ENCODE peak calls at places on chromosomes 3 and 15, in nine cellular contexts. One of them, this sample, is unnamed.

GRCh38 chr15:87326274-87326673 is 930.3 kb downstream of the NTRK3 start:
- DNase-seq in fibroblast of mammary gland: no peak
- DNase-seq in astrocyte of the spinal cord: peak
- DNase-seq in activated naive CD8-positive, alpha-beta T cell treated with anti-CD3 and anti-CD28 coated beads, Interleukin-2, amount 50 U/mL, for 24 hours: no peak
- DNase-seq in nephron progenitor cell: no peak
- DNase-seq in fibroblast of lung: peak
- DNase-seq in AML-193: no peak
- DNase-seq in stimulated activated CD4-positive, alpha-beta T cell treated with anti-CD3 and anti-CD28 coated beads, Interleukin-2, amount 100 ng/mL, for 48 hours: no peak
- DNase-seq in activated T-cell treated with anti-CD3 and anti-CD28 coated beads, Interleukin-2, amount 50 U/mL, for 72 hours: no peak
- DNase-seq in this sample: no peak

GRCh38 chr3:183534249-183534648 is 21.3 kb downstream of the KLHL6 start:
- DNase-seq in AML-193: no peak
- DNase-seq in fibroblast of lung: peak
- DNase-seq in astrocyte of the spinal cord: peak
- DNase-seq in activated T-cell treated with anti-CD3 and anti-CD28 coated beads, Interleukin-2, amount 50 U/mL, for 72 hours: no peak
- DNase-seq in nephron progenitor cell: no peak
- DNase-seq in fibroblast of mammary gland: peak
- DNase-seq in activated naive CD8-positive, alpha-beta T cell treated with anti-CD3 and anti-CD28 coated beads, Interleukin-2, amount 50 U/mL, for 24 hours: no peak
- DNase-seq in stimulated activated CD4-positive, alpha-beta T cell treated with anti-CD3 and anti-CD28 coated beads, Interleukin-2, amount 100 ng/mL, for 48 hours: no peak
- DNase-seq in this sample: no peak

GRCh38 chr3:129734449-129734848 is 128.0 kb upstream of the PLXND1 start:
- DNase-seq in activated T-cell treated with anti-CD3 and anti-CD28 coated beads, Interleukin-2, amount 50 U/mL, for 72 hours: no peak
- DNase-seq in astrocyte of the spinal cord: no peak
- DNase-seq in nephron progenitor cell: no peak
- DNase-seq in activated naive CD8-positive, alpha-beta T cell treated with anti-CD3 and anti-CD28 coated beads, Interleukin-2, amount 50 U/mL, for 24 hours: no peak
- DNase-seq in stimulated activated CD4-positive, alpha-beta T cell treated with anti-CD3 and anti-CD28 coated beads, Interleukin-2, amount 100 ng/mL, for 48 hours: no peak
- DNase-seq in fibroblast of lung: no peak
- DNase-seq in fibroblast of mammary gland: no peak
- DNase-seq in AML-193: no peak
- DNase-seq in this sample: no peak

GRCh38 chr15:39235084-39235795 is 345.6 kb upstream of the THBS1 start:
- DNase-seq in activated T-cell treated with anti-CD3 and anti-CD28 coated beads, Interleukin-2, amount 50 U/mL, for 72 hours: no peak
- DNase-seq in astrocyte of the spinal cord: no peak
- DNase-seq in nephron progenitor cell: no peak
- DNase-seq in activated naive CD8-positive, alpha-beta T cell treated with anti-CD3 and anti-CD28 coated beads, Interleukin-2, amount 50 U/mL, for 24 hours: no peak
- DNase-seq in fibroblast of mammary gland: peak
- DNase-seq in fibroblast of lung: peak
- DNase-seq in stimulated activated CD4-positive, alpha-beta T cell treated with anti-CD3 and anti-CD28 coated beads, Interleukin-2, amount 100 ng/mL, for 48 hours: no peak
- DNase-seq in AML-193: no peak
- DNase-seq in this sample: no peak

GRCh38 chr3:65627102-65627501 is 411.6 kb downstream of the MAGI1 start:
- DNase-seq in activated naive CD8-positive, alpha-beta T cell treated with anti-CD3 and anti-CD28 coated beads, Interleukin-2, amount 50 U/mL, for 24 hours: no peak
- DNase-seq in fibroblast of mammary gland: peak
- DNase-seq in nephron progenitor cell: no peak
- DNase-seq in activated T-cell treated with anti-CD3 and anti-CD28 coated beads, Interleukin-2, amount 50 U/mL, for 72 hours: no peak
- DNase-seq in stimulated activated CD4-positive, alpha-beta T cell treated with anti-CD3 and anti-CD28 coated beads, Interleukin-2, amount 100 ng/mL, for 48 hours: no peak
- DNase-seq in astrocyte of the spinal cord: no peak
- DNase-seq in AML-193: no peak
- DNase-seq in fibroblast of lung: no peak
- DNase-seq in this sample: no peak

GRCh38 chr15:96324192-96324895 is 6.2 kb upstream of the NR2F2 start:
- DNase-seq in activated T-cell treated with anti-CD3 and anti-CD28 coated beads, Interleukin-2, amount 50 U/mL, for 72 hours: no peak
- DNase-seq in fibroblast of lung: peak
- DNase-seq in activated naive CD8-positive, alpha-beta T cell treated with anti-CD3 and anti-CD28 coated beads, Interleukin-2, amount 50 U/mL, for 24 hours: no peak
- DNase-seq in AML-193: no peak
- DNase-seq in nephron progenitor cell: no peak
- DNase-seq in fibroblast of mammary gland: peak
- DNase-seq in astrocyte of the spinal cord: peak
- DNase-seq in stimulated activated CD4-positive, alpha-beta T cell treated with anti-CD3 and anti-CD28 coated beads, Interleukin-2, amount 100 ng/mL, for 48 hours: no peak
- DNase-seq in this sample: peak

GRCh38 chr3:45915518-45916231 is 27.6 kb upstream of the CXCR6 start:
- DNase-seq in astrocyte of the spinal cord: peak
- DNase-seq in activated naive CD8-positive, alpha-beta T cell treated with anti-CD3 and anti-CD28 coated beads, Interleukin-2, amount 50 U/mL, for 24 hours: peak
- DNase-seq in stimulated activated CD4-positive, alpha-beta T cell treated with anti-CD3 and anti-CD28 coated beads, Interleukin-2, amount 100 ng/mL, for 48 hours: peak
- DNase-seq in fibroblast of lung: peak
- DNase-seq in AML-193: no peak
- DNase-seq in fibroblast of mammary gland: peak
- DNase-seq in activated T-cell treated with anti-CD3 and anti-CD28 coated beads, Interleukin-2, amount 50 U/mL, for 72 hours: peak
- DNase-seq in nephron progenitor cell: no peak
- DNase-seq in this sample: peak

GRCh38 chr3:144586382-144586781 is 614.8 kb downstream of the DIPK2A start:
- DNase-seq in AML-193: peak
- DNase-seq in stimulated activated CD4-positive, alpha-beta T cell treated with anti-CD3 and anti-CD28 coated beads, Interleukin-2, amount 100 ng/mL, for 48 hours: no peak
- DNase-seq in astrocyte of the spinal cord: peak
- DNase-seq in fibroblast of lung: peak
- DNase-seq in activated naive CD8-positive, alpha-beta T cell treated with anti-CD3 and anti-CD28 coated beads, Interleukin-2, amount 50 U/mL, for 24 hours: no peak
- DNase-seq in nephron progenitor cell: no peak
- DNase-seq in activated T-cell treated with anti-CD3 and anti-CD28 coated beads, Interleukin-2, amount 50 U/mL, for 72 hours: no peak
- DNase-seq in fibroblast of mammary gland: peak
- DNase-seq in this sample: no peak

GRCh38 chr15:77870195-77871065 is 207.1 kb downstream of the TBC1D2B start:
- DNase-seq in AML-193: peak
- DNase-seq in activated T-cell treated with anti-CD3 and anti-CD28 coated beads, Interleukin-2, amount 50 U/mL, for 72 hours: peak
- DNase-seq in stimulated activated CD4-positive, alpha-beta T cell treated with anti-CD3 and anti-CD28 coated beads, Interleukin-2, amount 100 ng/mL, for 48 hours: peak
- DNase-seq in astrocyte of the spinal cord: peak
- DNase-seq in fibroblast of lung: peak
- DNase-seq in nephron progenitor cell: peak
- DNase-seq in activated naive CD8-positive, alpha-beta T cell treated with anti-CD3 and anti-CD28 coated beads, Interleukin-2, amount 50 U/mL, for 24 hours: peak
- DNase-seq in fibroblast of mammary gland: peak
- DNase-seq in this sample: peak

GRCh38 chr3:128319741-128320141 is 146.9 kb downstream of the DNAJB8 start:
- DNase-seq in activated naive CD8-positive, alpha-beta T cell treated with anti-CD3 and anti-CD28 coated beads, Interleukin-2, amount 50 U/mL, for 24 hours: no peak
- DNase-seq in nephron progenitor cell: no peak
- DNase-seq in AML-193: no peak
- DNase-seq in astrocyte of the spinal cord: no peak
- DNase-seq in fibroblast of mammary gland: no peak
- DNase-seq in activated T-cell treated with anti-CD3 and anti-CD28 coated beads, Interleukin-2, amount 50 U/mL, for 72 hours: no peak
- DNase-seq in stimulated activated CD4-positive, alpha-beta T cell treated with anti-CD3 and anti-CD28 coated beads, Interleukin-2, amount 100 ng/mL, for 48 hours: no peak
- DNase-seq in fibroblast of lung: no peak
- DNase-seq in this sample: no peak

GRCh38 chr3:187403768-187404270 is 35.6 kb downstream of the RTP4 start:
- DNase-seq in fibroblast of lung: peak
- DNase-seq in activated naive CD8-positive, alpha-beta T cell treated with anti-CD3 and anti-CD28 coated beads, Interleukin-2, amount 50 U/mL, for 24 hours: no peak
- DNase-seq in astrocyte of the spinal cord: peak
- DNase-seq in fibroblast of mammary gland: peak
- DNase-seq in activated T-cell treated with anti-CD3 and anti-CD28 coated beads, Interleukin-2, amount 50 U/mL, for 72 hours: no peak
- DNase-seq in nephron progenitor cell: no peak
- DNase-seq in stimulated activated CD4-positive, alpha-beta T cell treated with anti-CD3 and anti-CD28 coated beads, Interleukin-2, amount 100 ng/mL, for 48 hours: no peak
- DNase-seq in AML-193: no peak
- DNase-seq in this sample: no peak

GRCh38 chr3:174199696-174200095 is 659.4 kb upstream of the NAALADL2 start:
- DNase-seq in fibroblast of mammary gland: no peak
- DNase-seq in astrocyte of the spinal cord: peak
- DNase-seq in activated naive CD8-positive, alpha-beta T cell treated with anti-CD3 and anti-CD28 coated beads, Interleukin-2, amount 50 U/mL, for 24 hours: no peak
- DNase-seq in activated T-cell treated with anti-CD3 and anti-CD28 coated beads, Interleukin-2, amount 50 U/mL, for 72 hours: no peak
- DNase-seq in nephron progenitor cell: no peak
- DNase-seq in stimulated activated CD4-positive, alpha-beta T cell treated with anti-CD3 and anti-CD28 coated beads, Interleukin-2, amount 100 ng/mL, for 48 hours: no peak
- DNase-seq in AML-193: no peak
- DNase-seq in fibroblast of lung: peak
- DNase-seq in this sample: no peak

GRCh38 chr3:138877246-138877645 is 42.5 kb upstream of the PIK3CB start:
- DNase-seq in AML-193: no peak
- DNase-seq in activated naive CD8-positive, alpha-beta T cell treated with anti-CD3 and anti-CD28 coated beads, Interleukin-2, amount 50 U/mL, for 24 hours: no peak
- DNase-seq in activated T-cell treated with anti-CD3 and anti-CD28 coated beads, Interleukin-2, amount 50 U/mL, for 72 hours: no peak
- DNase-seq in astrocyte of the spinal cord: no peak
- DNase-seq in stimulated activated CD4-positive, alpha-beta T cell treated with anti-CD3 and anti-CD28 coated beads, Interleukin-2, amount 100 ng/mL, for 48 hours: no peak
- DNase-seq in fibroblast of mammary gland: no peak
- DNase-seq in fibroblast of lung: no peak
- DNase-seq in nephron progenitor cell: no peak
- DNase-seq in this sample: no peak

GRCh38 chr3:105584351-105584790 is 217.7 kb downstream of the ALCAM start:
- DNase-seq in activated naive CD8-positive, alpha-beta T cell treated with anti-CD3 and anti-CD28 coated beads, Interleukin-2, amount 50 U/mL, for 24 hours: no peak
- DNase-seq in fibroblast of mammary gland: no peak
- DNase-seq in nephron progenitor cell: no peak
- DNase-seq in fibroblast of lung: peak
- DNase-seq in astrocyte of the spinal cord: no peak
- DNase-seq in stimulated activated CD4-positive, alpha-beta T cell treated with anti-CD3 and anti-CD28 coated beads, Interleukin-2, amount 100 ng/mL, for 48 hours: no peak
- DNase-seq in AML-193: no peak
- DNase-seq in activated T-cell treated with anti-CD3 and anti-CD28 coated beads, Interleukin-2, amount 50 U/mL, for 72 hours: no peak
- DNase-seq in this sample: no peak

GRCh38 chr3:123960791-123961507 is at the start of gene CCDC14:
- DNase-seq in fibroblast of mammary gland: peak
- DNase-seq in fibroblast of lung: peak
- DNase-seq in activated T-cell treated with anti-CD3 and anti-CD28 coated beads, Interleukin-2, amount 50 U/mL, for 72 hours: peak
- DNase-seq in AML-193: peak
- DNase-seq in activated naive CD8-positive, alpha-beta T cell treated with anti-CD3 and anti-CD28 coated beads, Interleukin-2, amount 50 U/mL, for 24 hours: peak
- DNase-seq in nephron progenitor cell: peak
- DNase-seq in stimulated activated CD4-positive, alpha-beta T cell treated with anti-CD3 and anti-CD28 coated beads, Interleukin-2, amount 100 ng/mL, for 48 hours: peak
- DNase-seq in astrocyte of the spinal cord: peak
- DNase-seq in this sample: peak

GRCh38 chr15:69704229-69704628 is 251.6 kb downstream of the RPLP1 start:
- DNase-seq in fibroblast of lung: peak
- DNase-seq in stimulated activated CD4-positive, alpha-beta T cell treated with anti-CD3 and anti-CD28 coated beads, Interleukin-2, amount 100 ng/mL, for 48 hours: no peak
- DNase-seq in activated naive CD8-positive, alpha-beta T cell treated with anti-CD3 and anti-CD28 coated beads, Interleukin-2, amount 50 U/mL, for 24 hours: no peak
- DNase-seq in activated T-cell treated with anti-CD3 and anti-CD28 coated beads, Interleukin-2, amount 50 U/mL, for 72 hours: no peak
- DNase-seq in astrocyte of the spinal cord: no peak
- DNase-seq in fibroblast of mammary gland: peak
- DNase-seq in nephron progenitor cell: no peak
- DNase-seq in AML-193: no peak
- DNase-seq in this sample: no peak

GRCh38 chr3:64031540-64032533 is 8.5 kb upstream of the PSMD6 start:
- DNase-seq in nephron progenitor cell: no peak
- DNase-seq in stimulated activated CD4-positive, alpha-beta T cell treated with anti-CD3 and anti-CD28 coated beads, Interleukin-2, amount 100 ng/mL, for 48 hours: no peak
- DNase-seq in activated naive CD8-positive, alpha-beta T cell treated with anti-CD3 and anti-CD28 coated beads, Interleukin-2, amount 50 U/mL, for 24 hours: no peak
- DNase-seq in fibroblast of lung: peak
- DNase-seq in fibroblast of mammary gland: no peak
- DNase-seq in astrocyte of the spinal cord: no peak
- DNase-seq in AML-193: no peak
- DNase-seq in activated T-cell treated with anti-CD3 and anti-CD28 coated beads, Interleukin-2, amount 50 U/mL, for 72 hours: no peak
- DNase-seq in this sample: no peak

GRCh38 chr15:44729394-44729913 is 6.9 kb upstream of the TRIM69 start:
- DNase-seq in fibroblast of lung: no peak
- DNase-seq in astrocyte of the spinal cord: no peak
- DNase-seq in activated T-cell treated with anti-CD3 and anti-CD28 coated beads, Interleukin-2, amount 50 U/mL, for 72 hours: peak
- DNase-seq in stimulated activated CD4-positive, alpha-beta T cell treated with anti-CD3 and anti-CD28 coated beads, Interleukin-2, amount 100 ng/mL, for 48 hours: no peak
- DNase-seq in AML-193: no peak
- DNase-seq in fibroblast of mammary gland: peak
- DNase-seq in nephron progenitor cell: peak
- DNase-seq in activated naive CD8-positive, alpha-beta T cell treated with anti-CD3 and anti-CD28 coated beads, Interleukin-2, amount 50 U/mL, for 24 hours: peak
- DNase-seq in this sample: no peak

GRCh38 chr3:195270350-195271115 is 426 bp downstream of the XXYLT1 start:
- DNase-seq in AML-193: peak
- DNase-seq in activated naive CD8-positive, alpha-beta T cell treated with anti-CD3 and anti-CD28 coated beads, Interleukin-2, amount 50 U/mL, for 24 hours: peak
- DNase-seq in nephron progenitor cell: peak
- DNase-seq in stimulated activated CD4-positive, alpha-beta T cell treated with anti-CD3 and anti-CD28 coated beads, Interleukin-2, amount 100 ng/mL, for 48 hours: peak
- DNase-seq in fibroblast of mammary gland: peak
- DNase-seq in fibroblast of lung: peak
- DNase-seq in activated T-cell treated with anti-CD3 and anti-CD28 coated beads, Interleukin-2, amount 50 U/mL, for 72 hours: peak
- DNase-seq in astrocyte of the spinal cord: peak
- DNase-seq in this sample: peak

GRCh38 chr3:124607163-124607562 is 123.1 kb upstream of the UMPS start:
- DNase-seq in fibroblast of lung: peak
- DNase-seq in astrocyte of the spinal cord: peak
- DNase-seq in stimulated activated CD4-positive, alpha-beta T cell treated with anti-CD3 and anti-CD28 coated beads, Interleukin-2, amount 100 ng/mL, for 48 hours: no peak
- DNase-seq in activated naive CD8-positive, alpha-beta T cell treated with anti-CD3 and anti-CD28 coated beads, Interleukin-2, amount 50 U/mL, for 24 hours: no peak
- DNase-seq in AML-193: no peak
- DNase-seq in fibroblast of mammary gland: peak
- DNase-seq in nephron progenitor cell: no peak
- DNase-seq in activated T-cell treated with anti-CD3 and anti-CD28 coated beads, Interleukin-2, amount 50 U/mL, for 72 hours: no peak
- DNase-seq in this sample: no peak

GRCh38 chr15:76840830-76841460 is 64.2 kb downstream of the SCAPER start:
- DNase-seq in activated T-cell treated with anti-CD3 and anti-CD28 coated beads, Interleukin-2, amount 50 U/mL, for 72 hours: no peak
- DNase-seq in nephron progenitor cell: no peak
- DNase-seq in activated naive CD8-positive, alpha-beta T cell treated with anti-CD3 and anti-CD28 coated beads, Interleukin-2, amount 50 U/mL, for 24 hours: no peak
- DNase-seq in fibroblast of mammary gland: peak
- DNase-seq in AML-193: peak
- DNase-seq in fibroblast of lung: peak
- DNase-seq in stimulated activated CD4-positive, alpha-beta T cell treated with anti-CD3 and anti-CD28 coated beads, Interleukin-2, amount 100 ng/mL, for 48 hours: no peak
- DNase-seq in astrocyte of the spinal cord: peak
- DNase-seq in this sample: peak

GRCh38 chr3:126106336-126107202 is 22.6 kb upstream of the SLC41A3 start:
- DNase-seq in fibroblast of lung: no peak
- DNase-seq in astrocyte of the spinal cord: no peak
- DNase-seq in AML-193: no peak
- DNase-seq in stimulated activated CD4-positive, alpha-beta T cell treated with anti-CD3 and anti-CD28 coated beads, Interleukin-2, amount 100 ng/mL, for 48 hours: no peak
- DNase-seq in fibroblast of mammary gland: no peak
- DNase-seq in activated T-cell treated with anti-CD3 and anti-CD28 coated beads, Interleukin-2, amount 50 U/mL, for 72 hours: no peak
- DNase-seq in nephron progenitor cell: no peak
- DNase-seq in activated naive CD8-positive, alpha-beta T cell treated with anti-CD3 and anti-CD28 coated beads, Interleukin-2, amount 50 U/mL, for 24 hours: no peak
- DNase-seq in this sample: no peak

GRCh38 chr3:122271246-122271898 is 53.7 kb upstream of the CSTA start:
- DNase-seq in activated T-cell treated with anti-CD3 and anti-CD28 coated beads, Interleukin-2, amount 50 U/mL, for 72 hours: no peak
- DNase-seq in fibroblast of mammary gland: no peak
- DNase-seq in fibroblast of lung: no peak
- DNase-seq in AML-193: peak
- DNase-seq in astrocyte of the spinal cord: no peak
- DNase-seq in stimulated activated CD4-positive, alpha-beta T cell treated with anti-CD3 and anti-CD28 coated beads, Interleukin-2, amount 100 ng/mL, for 48 hours: no peak
- DNase-seq in activated naive CD8-positive, alpha-beta T cell treated with anti-CD3 and anti-CD28 coated beads, Interleukin-2, amount 50 U/mL, for 24 hours: no peak
- DNase-seq in nephron progenitor cell: no peak
- DNase-seq in this sample: no peak

GRCh38 chr3:35727179-35727578 is 87.9 kb downstream of the ARPP21 start:
- DNase-seq in fibroblast of lung: no peak
- DNase-seq in AML-193: no peak
- DNase-seq in stimulated activated CD4-positive, alpha-beta T cell treated with anti-CD3 and anti-CD28 coated beads, Interleukin-2, amount 100 ng/mL, for 48 hours: no peak
- DNase-seq in activated naive CD8-positive, alpha-beta T cell treated with anti-CD3 and anti-CD28 coated beads, Interleukin-2, amount 50 U/mL, for 24 hours: no peak
- DNase-seq in fibroblast of mammary gland: no peak
- DNase-seq in nephron progenitor cell: no peak
- DNase-seq in astrocyte of the spinal cord: no peak
- DNase-seq in activated T-cell treated with anti-CD3 and anti-CD28 coated beads, Interleukin-2, amount 50 U/mL, for 72 hours: no peak
- DNase-seq in this sample: no peak

GRCh38 chr3:29466442-29466841 is 185.6 kb downstream of the RBMS3 start:
- DNase-seq in activated naive CD8-positive, alpha-beta T cell treated with anti-CD3 and anti-CD28 coated beads, Interleukin-2, amount 50 U/mL, for 24 hours: no peak
- DNase-seq in stimulated activated CD4-positive, alpha-beta T cell treated with anti-CD3 and anti-CD28 coated beads, Interleukin-2, amount 100 ng/mL, for 48 hours: no peak
- DNase-seq in AML-193: no peak
- DNase-seq in astrocyte of the spinal cord: no peak
- DNase-seq in fibroblast of mammary gland: no peak
- DNase-seq in activated T-cell treated with anti-CD3 and anti-CD28 coated beads, Interleukin-2, amount 50 U/mL, for 72 hours: no peak
- DNase-seq in nephron progenitor cell: no peak
- DNase-seq in fibroblast of lung: no peak
- DNase-seq in this sample: no peak

GRCh38 chr3:147191795-147192385 is 214.5 kb downstream of the ZIC4 start:
- DNase-seq in fibroblast of lung: peak
- DNase-seq in fibroblast of mammary gland: peak
- DNase-seq in stimulated activated CD4-positive, alpha-beta T cell treated with anti-CD3 and anti-CD28 coated beads, Interleukin-2, amount 100 ng/mL, for 48 hours: no peak
- DNase-seq in activated T-cell treated with anti-CD3 and anti-CD28 coated beads, Interleukin-2, amount 50 U/mL, for 72 hours: no peak
- DNase-seq in AML-193: peak
- DNase-seq in nephron progenitor cell: peak
- DNase-seq in astrocyte of the spinal cord: peak
- DNase-seq in activated naive CD8-positive, alpha-beta T cell treated with anti-CD3 and anti-CD28 coated beads, Interleukin-2, amount 50 U/mL, for 24 hours: no peak
- DNase-seq in this sample: peak

This sample was measured in K562.